ENCODE peak calls at places on chromosomes 7 and 10, in five cellular contexts. Z is lower lobe of right lung, A is adipocyte, C is adrenal gland, W is astrocyte. I is an unnamed sample.

GRCh38 chr10:111745982-111746381 is 437.6 kb downstream of the GPAM start:
- DNase-seq in W (no peak), Z (no peak), C (no peak), A (no peak), I (no peak)

GRCh38 chr7:15780271-15780670 is 93.8 kb upstream of the MEOX2 start:
- DNase-seq in C (no peak), W (peak; percentile 17), Z (no peak), A (peak; percentile 29), I (no peak)

GRCh38 chr7:102444961-102445673 is 11.7 kb downstream of the ORAI2 start:
- DNase-seq in C (no peak), Z (no peak), W (no peak), A (no peak), I (peak; percentile 13)

GRCh38 chr7:21507627-21508343 is 35.1 kb upstream of the DNAH11 start:
- DNase-seq in C (peak; percentile 69), A (peak; percentile 67), Z (no peak), W (peak; percentile 6), I (peak; percentile 33)

GRCh38 chr7:144908943-144909556 is 73.2 kb upstream of the TPK1 start:
- DNase-seq in W (no peak), C (no peak), A (no peak), Z (no peak), I (no peak)

GRCh38 chr7:157425137-157425731 is 88.4 kb downstream of the DNAJB6 start:
- DNase-seq in A (no peak), W (no peak), C (no peak), Z (peak; percentile 24), I (peak; percentile 72)

GRCh38 chr10:88386878-88387773 is 196.0 kb downstream of the RNLS start:
- DNase-seq in W (peak; percentile 93), C (peak; percentile 61), Z (no peak), A (peak; percentile 89), I (peak; percentile 33)

GRCh38 chr7:50450691-50451051 is 521 bp upstream of the FIGNL1 start:
- DNase-seq in Z (peak; percentile 61), A (no peak), W (no peak), C (peak; percentile 33), I (peak; percentile 66)

GRCh38 chr7:139727151-139727705 is 50.6 kb downstream of the HIPK2 start:
- DNase-seq in A (peak; percentile 53), C (no peak), W (peak; percentile 43), Z (no peak), I (no peak)

GRCh38 chr7:8154290-8154689 is 107.7 kb downstream of the ICA1 start:
- DNase-seq in A (no peak), W (no peak), Z (no peak), C (no peak), I (no peak)

DNA sequence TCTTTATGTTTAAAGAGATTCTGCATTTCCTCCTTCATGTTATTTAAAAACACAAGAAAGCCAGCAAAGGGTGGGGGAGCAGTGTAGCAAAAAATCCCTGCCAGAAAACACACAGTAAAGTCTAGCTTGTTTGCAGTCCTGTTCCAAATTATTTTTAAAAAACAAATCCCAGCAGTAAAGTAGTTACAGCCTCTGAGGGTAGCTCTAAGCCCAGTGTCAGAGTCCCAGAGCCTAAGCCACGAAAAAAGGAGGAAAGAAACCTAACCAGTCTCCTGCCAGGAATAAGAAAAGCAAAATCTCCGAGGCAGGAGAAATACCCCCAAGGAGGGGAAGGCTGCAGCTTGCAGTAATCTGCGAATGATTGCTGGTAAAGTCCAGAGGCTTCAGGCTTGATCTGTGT is 219.7 kb upstream of the CELF2 start:
- DNase-seq in C (no peak), W (no peak), A (no peak), Z (no peak), I (peak; percentile 15)
- H3K4me3 ChIP-seq in C (no peak overlapping the region), W (no peak overlapping the region), A (peak overlapping the region; percentile 75), Z (peak overlapping the region; percentile 45), I (no peak overlapping the region)

GRCh38 chr7:122290476-122290875 is 14.1 kb downstream of the FEZF1 start:
- DNase-seq in A (no peak), Z (no peak), C (no peak), W (no peak), I (no peak)

GRCh38 chr7:122289426-122289825 is 15.1 kb downstream of the FEZF1 start:
- DNase-seq in W (no peak), Z (no peak), C (no peak), A (no peak), I (no peak)

GRCh38 chr7:122291189-122291588 is 13.4 kb downstream of the FEZF1 start:
- DNase-seq in A (no peak), W (no peak), Z (no peak), C (no peak), I (no peak)
- H3K27me3 ChIP-seq in A (peaks cover 17% of the 10 kb centered on the region), W (no peaks in the 10 kb centered on the region), Z (peaks cover 10% of the 10 kb centered on the region), C (peaks cover 7% of the 10 kb centered on the region), I (no peaks in the 10 kb centered on the region)

GRCh38 chr10:30453764-30454527 is 20.0 kb downstream of the MAP3K8 start:
- DNase-seq in C (no peak), W (no peak), A (no peak), Z (no peak), I (no peak)
- H3K36me3 ChIP-seq in C (peaks cover 68% of the 10 kb centered on the region), W (no peaks in the 10 kb centered on the region), A (peaks cover 82% of the 10 kb centered on the region), Z (peaks cover 67% of the 10 kb centered on the region), I (no peaks in the 10 kb centered on the region)

GRCh38 chr7:70285176-70285575 is 686.9 kb downstream of the AUTS2 start:
- DNase-seq in Z (no peak), W (no peak), A (no peak), C (no peak), I (no peak)
- H3K4me3 ChIP-seq in Z (no peak overlapping the region), W (no peak overlapping the region), A (no peak overlapping the region), C (no peak overlapping the region), I (no peak overlapping the region)

GRCh38 chr7:42081672-42082071 is 155.3 kb downstream of the GLI3 start:
- DNase-seq in C (no peak), W (no peak), A (no peak), Z (no peak), I (no peak)
- H3K27me3 ChIP-seq in C (no peaks in the 10 kb centered on the region), W (no peaks in the 10 kb centered on the region), A (no peaks in the 10 kb centered on the region), Z (no peaks in the 10 kb centered on the region), I (peaks cover 3% of the 10 kb centered on the region)

GRCh38 chr7:128318696-128319095 is 25.0 kb downstream of the RBM28 start:
- DNase-seq in A (no peak), W (no peak), Z (no peak), C (no peak), I (no peak)
- H3K36me3 ChIP-seq in A (peaks cover 83% of the 10 kb centered on the region), W (peaks cover 51% of the 10 kb centered on the region), Z (peaks cover 100% of the 10 kb centered on the region), C (peaks cover 73% of the 10 kb centered on the region), I (peaks cover 42% of the 10 kb centered on the region)

GRCh38 chr10:1044964-1045363 is 4.0 kb downstream of the IDI1 start:
- DNase-seq in A (no peak), W (no peak), C (no peak), Z (no peak), I (no peak)
- H3K4me3 ChIP-seq in A (peak overlapping the region; percentile 73), W (no peak overlapping the region), C (no peak overlapping the region), Z (no peak overlapping the region), I (no peak overlapping the region)

I was measured in H7.